ENCODE peak calls at places on chromosomes 11 and 22, in four cellular contexts. One of them, this sample, is unnamed.

GRCh38 chr11:116787436-116787785 is 412 bp downstream of the ZPR1 start:
- DNase-seq in A549: no peak
- DNase-seq in HepG2: no peak
- DNase-seq in K562: no peak
- DNase-seq in this sample: no peak

GRCh38 chr11:134742228-134742612 is 330.2 kb upstream of the B3GAT1 start:
- DNase-seq in A549: no peak
- DNase-seq in HepG2: peak
- DNase-seq in K562: no peak
- DNase-seq in this sample: peak

GRCh38 chr22:40716116-40716515 is 36.8 kb downstream of the MCHR1 start:
- DNase-seq in A549: no peak
- DNase-seq in K562: no peak
- DNase-seq in HepG2: no peak
- DNase-seq in this sample: no peak

GRCh38 chr11:123100378-123101085 is 38.6 kb upstream of the HSPA8 start:
- DNase-seq in K562: no peak
- DNase-seq in HepG2: no peak
- DNase-seq in A549: no peak
- DNase-seq in this sample: no peak

GRCh38 chr11:77107950-77108349 is 5.3 kb downstream of the OMP start:
- DNase-seq in A549: peak
- DNase-seq in HepG2: peak
- DNase-seq in K562: no peak
- DNase-seq in this sample: peak

GRCh38 chr11:103436131-103436770 is 327.0 kb downstream of the DYNC2H1 start:
- DNase-seq in A549: no peak
- DNase-seq in K562: no peak
- DNase-seq in HepG2: no peak
- DNase-seq in this sample: no peak

GRCh38 chr11:3136542-3137455 is 28.3 kb downstream of the OSBPL5 start:
- DNase-seq in K562: no peak
- DNase-seq in HepG2: no peak
- DNase-seq in A549: no peak
- DNase-seq in this sample: no peak

GRCh38 chr11:132549001-132549400 is 983.3 kb downstream of the OPCML start:
- DNase-seq in HepG2: no peak
- DNase-seq in K562: no peak
- DNase-seq in A549: no peak
- DNase-seq in this sample: no peak

GRCh38 chr22:18145676-18146388 is 4.1 kb upstream of the USP18 start:
- DNase-seq in A549: no peak
- DNase-seq in K562: no peak
- DNase-seq in HepG2: no peak
- DNase-seq in this sample: no peak

GRCh38 chr11:72406536-72407507 is 27.5 kb downstream of the CLPB start:
- DNase-seq in K562: no peak
- DNase-seq in HepG2: peak
- DNase-seq in A549: no peak
- DNase-seq in this sample: no peak

GRCh38 chr22:27004434-27004833 is 347.0 kb downstream of the MIAT start:
- DNase-seq in A549: no peak
- DNase-seq in K562: peak
- DNase-seq in HepG2: no peak
- DNase-seq in this sample: no peak

GRCh38 chr11:120168960-120169681 is 31.2 kb upstream of the TRIM29 start:
- DNase-seq in K562: peak
- DNase-seq in A549: peak
- DNase-seq in HepG2: peak
- DNase-seq in this sample: peak

GRCh38 chr22:24554316-24555159 is at the start of gene GUCD1:
- DNase-seq in HepG2: no peak
- DNase-seq in K562: no peak
- DNase-seq in A549: no peak
- DNase-seq in this sample: peak

GRCh38 chr11:91981995-91982394 is 242.6 kb upstream of the FAT3 start:
- DNase-seq in HepG2: no peak
- DNase-seq in A549: peak
- DNase-seq in K562: no peak
- DNase-seq in this sample: no peak

GRCh38 chr11:19723572-19724342 is 11.1 kb downstream of the NAV2 start:
- DNase-seq in A549: no peak
- DNase-seq in HepG2: peak
- DNase-seq in K562: no peak
- DNase-seq in this sample: peak

GRCh38 chr11:11117730-11118129 is 235.3 kb downstream of the CSNK2A3 start:
- DNase-seq in K562: no peak
- DNase-seq in A549: no peak
- DNase-seq in HepG2: no peak
- DNase-seq in this sample: no peak

GRCh38 chr11:66363805-66364535 is 7.6 kb downstream of the SLC29A2 start:
- DNase-seq in A549: peak
- DNase-seq in HepG2: no peak
- DNase-seq in K562: peak
- DNase-seq in this sample: no peak

GRCh38 chr11:4040461-4040860 is 54.1 kb upstream of the RRM1 start:
- DNase-seq in K562: no peak
- DNase-seq in HepG2: no peak
- DNase-seq in A549: no peak
- DNase-seq in this sample: no peak

GRCh38 chr11:121931748-121932352 is 184.2 kb downstream of the BLID start:
- DNase-seq in A549: no peak
- DNase-seq in HepG2: peak
- DNase-seq in K562: no peak
- DNase-seq in this sample: no peak

GRCh38 chr11:16280256-16280682 is 76.1 kb downstream of the SOX6 start:
- DNase-seq in K562: peak
- DNase-seq in A549: peak
- DNase-seq in HepG2: no peak
- DNase-seq in this sample: peak

DNA sequence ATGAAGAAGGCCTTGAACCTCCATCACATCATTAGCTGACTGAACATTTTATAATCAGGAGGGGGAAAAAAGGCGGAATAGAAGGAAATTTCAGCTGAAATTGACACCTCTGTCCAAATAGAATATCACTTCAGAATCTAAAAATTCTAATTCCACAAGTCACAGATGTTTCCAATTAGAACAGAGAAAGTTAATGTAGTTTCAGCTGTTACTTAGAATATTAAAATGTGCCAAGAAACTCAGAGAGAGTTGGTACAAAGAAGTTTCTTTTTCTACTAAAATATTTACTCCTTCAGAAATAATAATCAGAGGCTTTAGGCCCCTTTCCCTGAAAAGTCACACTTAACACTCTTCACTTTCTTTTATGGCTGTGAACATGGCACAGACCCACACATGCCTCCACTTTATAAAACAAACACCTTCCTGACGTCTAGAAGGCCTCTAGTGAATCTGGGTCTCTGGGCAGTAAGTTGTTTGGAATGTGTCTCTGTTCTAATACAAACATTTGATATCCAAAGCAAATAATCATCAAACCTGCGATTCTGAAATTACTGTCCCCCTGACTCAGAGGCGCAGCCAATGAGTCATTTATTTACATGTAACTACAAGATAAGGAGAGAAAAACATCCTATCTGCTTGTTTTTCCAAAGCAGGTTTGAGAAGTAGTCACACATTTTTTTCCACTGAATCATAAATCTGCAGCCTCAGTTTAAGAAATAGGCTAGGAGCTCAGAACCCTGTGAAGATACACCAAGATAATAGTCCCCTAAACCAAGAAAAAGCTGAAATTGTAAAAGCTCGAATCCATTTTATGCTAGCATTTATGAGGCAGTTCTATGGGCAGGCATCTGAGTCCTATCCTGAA is 148.4 kb downstream of the ME3 start:
- DNase-seq in A549: peak
- DNase-seq in HepG2: peak
- DNase-seq in K562: peak
- DNase-seq in this sample: peak
- TF ChIP-seq JUN in A549: peak
- TF ChIP-seq JUN in HepG2: peak
- TF ChIP-seq JUN in K562: peak
- TF ChIP-seq JUN in this sample: peak

GRCh38 chr22:33247758-33248157 is 189.6 kb upstream of the SYN3 start:
- DNase-seq in K562: no peak
- DNase-seq in HepG2: no peak
- DNase-seq in A549: no peak
- DNase-seq in this sample: no peak
- TF ChIP-seq MYC in K562: no peak
- TF ChIP-seq MYC in HepG2: no peak
- TF ChIP-seq MYC in A549: no peak
- TF ChIP-seq MYC in this sample: no peak

DNA sequence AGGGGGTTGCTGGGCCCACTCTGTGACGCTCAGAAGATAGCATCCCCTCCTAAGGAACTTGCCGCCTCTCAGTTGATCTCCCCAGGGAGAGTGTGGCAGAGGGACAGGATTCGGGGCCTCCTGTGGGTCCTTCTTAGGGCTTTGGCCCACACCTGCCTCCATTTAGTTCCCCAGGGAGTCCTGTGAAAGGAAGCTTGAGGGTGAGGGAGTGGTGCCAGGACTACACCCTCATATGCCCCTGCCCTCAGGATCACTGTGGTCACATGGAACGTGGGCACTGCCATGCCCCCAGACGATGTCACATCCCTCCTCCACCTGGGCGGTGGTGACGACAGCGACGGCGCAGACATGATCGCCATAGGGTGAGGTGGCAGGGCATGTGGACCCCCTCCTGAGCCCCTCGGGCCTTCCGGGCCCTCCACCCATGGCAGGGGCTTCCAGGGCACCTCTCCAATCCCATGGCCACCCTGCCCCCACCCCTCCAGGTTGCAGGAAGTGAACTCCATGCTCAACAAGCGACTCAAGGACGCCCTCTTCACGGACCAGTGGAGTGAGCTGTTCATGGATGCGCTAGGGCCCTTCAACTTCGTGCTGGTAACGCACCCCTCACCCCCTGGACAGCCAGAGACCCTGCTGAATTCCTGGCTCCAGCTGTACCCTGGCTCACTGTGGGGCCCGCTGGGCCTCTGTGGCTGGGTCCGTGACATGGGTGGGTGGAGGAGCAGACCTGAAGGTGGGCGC is 3.5 kb downstream of the INPP5J start:
- DNase-seq in HepG2: no peak
- DNase-seq in A549: no peak
- DNase-seq in K562: no peak
- DNase-seq in this sample: no peak
- TF ChIP-seq JUN in HepG2: no peak
- TF ChIP-seq JUN in A549: no peak
- TF ChIP-seq JUN in K562: no peak
- TF ChIP-seq JUN in this sample: no peak

GRCh38 chr22:43539572-43540533 is 128.0 kb downstream of the MPPED1 start:
- DNase-seq in K562: no peak
- DNase-seq in HepG2: no peak
- DNase-seq in A549: no peak
- DNase-seq in this sample: no peak

GRCh38 chr22:43541022-43541421 is 129.2 kb downstream of the MPPED1 start:
- DNase-seq in HepG2: no peak
- DNase-seq in A549: no peak
- DNase-seq in K562: no peak
- DNase-seq in this sample: no peak

GRCh38 chr22:43542681-43543521 is 131.1 kb downstream of the MPPED1 start:
- DNase-seq in A549: no peak
- DNase-seq in K562: no peak
- DNase-seq in HepG2: no peak
- DNase-seq in this sample: no peak

GRCh38 chr22:43541462-43542407 is 129.9 kb downstream of the MPPED1 start:
- DNase-seq in A549: no peak
- DNase-seq in K562: no peak
- DNase-seq in HepG2: no peak
- DNase-seq in this sample: no peak

GRCh38 chr22:43540570-43540969 is 128.8 kb downstream of the MPPED1 start:
- DNase-seq in HepG2: no peak
- DNase-seq in K562: no peak
- DNase-seq in A549: no peak
- DNase-seq in this sample: no peak
- TF ChIP-seq MYC in HepG2: no peak
- TF ChIP-seq MYC in K562: no peak
- TF ChIP-seq MYC in A549: no peak
- TF ChIP-seq MYC in this sample: no peak

DNA sequence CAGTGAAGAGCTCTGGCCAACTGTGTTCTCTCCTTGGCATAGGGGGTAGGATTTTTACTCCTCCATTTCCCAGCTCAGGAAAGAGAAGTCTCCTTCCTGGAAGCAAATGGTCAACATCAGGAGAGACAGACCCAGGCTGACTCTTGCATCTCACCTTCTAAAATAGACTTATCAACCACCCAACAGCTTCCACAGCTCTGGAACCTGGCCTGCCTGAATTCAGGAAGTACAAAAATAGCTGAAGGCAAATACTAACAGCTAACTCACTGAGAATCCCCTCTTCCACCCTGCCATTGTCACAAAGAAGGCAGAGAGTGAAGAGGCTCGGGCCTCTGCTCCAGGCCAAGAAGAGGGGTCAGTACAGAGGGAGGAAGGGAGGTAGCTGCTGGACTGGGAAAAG is 213.6 kb downstream of the NXPE2 start:
- DNase-seq in A549: no peak
- DNase-seq in HepG2: no peak
- DNase-seq in K562: no peak
- DNase-seq in this sample: no peak
- TF ChIP-seq JUN in A549: no peak
- TF ChIP-seq JUN in HepG2: no peak
- TF ChIP-seq JUN in K562: no peak
- TF ChIP-seq JUN in this sample: no peak